ENCODE peak calls at places on chromosome 7, in four cellular contexts. H is IMR-90, O is OCI-LY7, P is psoas muscle. I is an unnamed sample.

GRCh38 chr7:156194813-156195212 is 382.6 kb upstream of the SHH start:
- DNase-seq in H (no peak), O (no peak), P (no peak), I (no peak)

GRCh38 chr7:98771519-98772241 is 98.1 kb downstream of the TMEM130 start:
- DNase-seq in H (peak), O (peak), P (no peak), I (no peak)

GRCh38 chr7:21281193-21281592 is 146.7 kb upstream of the SP4 start:
- DNase-seq in H (no peak), O (no peak), P (no peak), I (no peak)

GRCh38 chr7:5200561-5201235 is 10.7 kb downstream of the WIPI2 start:
- DNase-seq in H (no peak), O (no peak), P (no peak), I (no peak)

GRCh38 chr7:1719913-1720312 is 49.8 kb downstream of the ELFN1 start:
- DNase-seq in H (no peak), O (no peak), P (no peak), I (no peak)

GRCh38 chr7:116180302-116180701 is 30.0 kb upstream of the TES start:
- DNase-seq in H (peak), O (peak), P (no peak), I (no peak)

GRCh38 chr7:35463176-35463575 is 209.3 kb upstream of the TBX20 start:
- DNase-seq in H (no peak), O (peak), P (no peak), I (no peak)

GRCh38 chr7:657565-658119 is 68.9 kb upstream of the DNAAF5 start:
- DNase-seq in H (peak), O (no peak), P (no peak), I (no peak)

GRCh38 chr7:12855036-12855435 is 167.6 kb downstream of the ARL4A start:
- DNase-seq in H (no peak), O (no peak), P (no peak), I (no peak)

GRCh38 chr7:106915873-106916272 is 50.8 kb downstream of the PIK3CG start:
- DNase-seq in H (no peak), O (no peak), P (no peak), I (no peak)

GRCh38 chr7:101947899-101948298 is 130.5 kb downstream of the CUX1 start:
- DNase-seq in H (no peak), O (no peak), P (peak), I (no peak)

GRCh38 chr7:101428093-101428866 is 65.6 kb downstream of the COL26A1 start:
- DNase-seq in H (no peak), O (no peak), P (no peak), I (no peak)

GRCh38 chr7:125316451-125316850 is 386.8 kb upstream of the POT1 start:
- DNase-seq in H (no peak), O (peak), P (no peak), I (no peak)

GRCh38 chr7:47496064-47496665 is 85.7 kb downstream of the TNS3 start:
- DNase-seq in H (no peak), O (peak), P (no peak), I (no peak)

GRCh38 chr7:27210441-27211083 is 10.7 kb upstream of the HOXA13 start:
- DNase-seq in H (peak), O (peak), P (no peak), I (no peak)

GRCh38 chr7:21429786-21430574 is 2.1 kb downstream of the SP4 start:
- DNase-seq in H (no peak), O (no peak), P (no peak), I (no peak)

GRCh38 chr7:20330176-20330796 is 414 bp upstream of the ITGB8 start:
- DNase-seq in H (peak), O (no peak), P (peak), I (peak)

GRCh38 chr7:30276203-30276900 is 8.0 kb upstream of the ZNRF2 start:
- DNase-seq in H (peak), O (peak), P (no peak), I (no peak)

GRCh38 chr7:50068026-50068425 is 25.0 kb downstream of the ZPBP start:
- DNase-seq in H (no peak), O (peak), P (no peak), I (no peak)

GRCh38 chr7:2729043-2729892 is 41.3 kb downstream of the AMZ1 start:
- DNase-seq in H (peak), O (no peak), P (peak), I (no peak)
- H3K4me3 ChIP-seq in H (no peak), O (no peak), P (peak), I (peak)

DNA sequence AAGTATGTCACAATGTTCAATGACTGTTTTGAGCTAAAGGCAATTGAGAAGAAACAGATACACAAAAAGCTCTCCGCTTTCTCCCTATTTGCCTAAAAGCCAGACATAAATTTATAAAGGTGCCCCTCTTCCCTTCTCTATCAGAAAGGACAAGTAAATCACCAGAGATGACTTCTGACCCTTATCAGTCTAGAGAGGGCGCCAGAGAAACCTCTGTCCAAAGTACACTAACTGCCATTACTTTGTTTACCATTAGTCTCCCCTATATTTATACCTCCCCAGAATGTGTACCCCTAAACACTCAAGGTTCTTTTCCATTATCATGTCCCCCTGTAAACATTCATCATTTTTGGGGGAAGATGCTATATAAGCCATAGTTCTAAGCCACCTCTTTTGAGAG is 49.3 kb downstream of the TPK1 start:
- DNase-seq in H (no peak), O (peak), P (no peak), I (no peak)
- TF ChIP-seq CTCF in H (no peak), O (peak), P (no peak), I (no peak)

GRCh38 chr7:127780489-127780888 is 128.5 kb downstream of the SND1 start:
- DNase-seq in H (no peak), O (no peak), P (no peak), I (no peak)

GRCh38 chr7:127786184-127786583 is 134.2 kb downstream of the SND1 start:
- DNase-seq in H (peak), O (no peak), P (no peak), I (no peak)

GRCh38 chr7:127782550-127783266 is 130.7 kb downstream of the SND1 start:
- DNase-seq in H (peak), O (peak), P (no peak), I (no peak)

GRCh38 chr7:127783267-127783559 is 131.2 kb downstream of the SND1 start:
- DNase-seq in H (no peak), O (no peak), P (no peak), I (no peak)

GRCh38 chr7:127782075-127782474 is 130.1 kb downstream of the SND1 start:
- DNase-seq in H (no peak), O (no peak), P (no peak), I (no peak)
- H3K27ac ChIP-seq in H (no peak), O (no peak), P (no peak), I (no peak)

GRCh38 chr7:110568388-110568787 is 522.5 kb upstream of the LRRN3 start:
- DNase-seq in H (no peak), O (no peak), P (no peak), I (no peak)

GRCh38 chr7:110568932-110569331 is 522.0 kb upstream of the LRRN3 start:
- DNase-seq in H (peak), O (no peak), P (no peak), I (no peak)

GRCh38 chr7:110573862-110574528 is 516.9 kb upstream of the LRRN3 start:
- DNase-seq in H (peak), O (no peak), P (no peak), I (no peak)

GRCh38 chr7:110569486-110569885 is 521.4 kb upstream of the LRRN3 start:
- DNase-seq in H (peak), O (no peak), P (no peak), I (no peak)
- H3K4me3 ChIP-seq in H (no peak), O (no peak), P (no peak), I (no peak)